ENCODE peak calls at places on chromosomes 11 and 22, in eight cellular contexts. One of them, this sample, is unnamed.

GRCh38 chr22:28907311-28908008 is 24.1 kb downstream of the ZNRF3 start:
- DNase-seq in A673: no peak
- DNase-seq in choroid plexus epithelial cell: no peak
- DNase-seq in foreskin fibroblast: no peak
- DNase-seq in cardiac fibroblast: no peak
- DNase-seq in OCI-LY7: no peak
- DNase-seq in lower lobe of right lung: no peak
- DNase-seq in stomach: no peak
- DNase-seq in this sample: no peak

GRCh38 chr11:100629671-100630070 is 57.4 kb upstream of the ARHGAP42 start:
- DNase-seq in A673: no peak
- DNase-seq in choroid plexus epithelial cell: peak; percentile 71
- DNase-seq in foreskin fibroblast: no peak
- DNase-seq in cardiac fibroblast: no peak
- DNase-seq in OCI-LY7: no peak
- DNase-seq in lower lobe of right lung: no peak
- DNase-seq in stomach: no peak
- DNase-seq in this sample: no peak

GRCh38 chr11:128902515-128903066 is 11.4 kb downstream of the KCNJ5 start:
- DNase-seq in A673: no peak
- DNase-seq in choroid plexus epithelial cell: peak; percentile 60
- DNase-seq in foreskin fibroblast: peak; percentile 38
- DNase-seq in cardiac fibroblast: no peak
- DNase-seq in OCI-LY7: no peak
- DNase-seq in lower lobe of right lung: no peak
- DNase-seq in stomach: no peak
- DNase-seq in this sample: peak; percentile 67

GRCh38 chr11:15627560-15627959 is 512.8 kb downstream of the INSC start:
- DNase-seq in A673: no peak
- DNase-seq in choroid plexus epithelial cell: no peak
- DNase-seq in foreskin fibroblast: no peak
- DNase-seq in cardiac fibroblast: no peak
- DNase-seq in OCI-LY7: no peak
- DNase-seq in lower lobe of right lung: no peak
- DNase-seq in stomach: no peak
- DNase-seq in this sample: peak; percentile 42

GRCh38 chr11:19955660-19956059 is 204.6 kb downstream of the DBX1 start:
- DNase-seq in A673: no peak
- DNase-seq in choroid plexus epithelial cell: no peak
- DNase-seq in foreskin fibroblast: no peak
- DNase-seq in cardiac fibroblast: no peak
- DNase-seq in OCI-LY7: no peak
- DNase-seq in lower lobe of right lung: no peak
- DNase-seq in stomach: no peak
- DNase-seq in this sample: no peak

GRCh38 chr22:45626198-45626651 is 45.4 kb upstream of the ATXN10 start:
- DNase-seq in A673: no peak
- DNase-seq in choroid plexus epithelial cell: no peak
- DNase-seq in foreskin fibroblast: no peak
- DNase-seq in cardiac fibroblast: no peak
- DNase-seq in OCI-LY7: no peak
- DNase-seq in lower lobe of right lung: peak; percentile 60
- DNase-seq in stomach: peak; percentile 63
- DNase-seq in this sample: no peak

GRCh38 chr22:43088616-43088978 is 594 bp downstream of the TTLL1 start:
- DNase-seq in A673: no peak
- DNase-seq in choroid plexus epithelial cell: no peak
- DNase-seq in foreskin fibroblast: no peak
- DNase-seq in cardiac fibroblast: no peak
- DNase-seq in OCI-LY7: no peak
- DNase-seq in lower lobe of right lung: no peak
- DNase-seq in stomach: no peak
- DNase-seq in this sample: no peak

GRCh38 chr11:102788334-102789035 is 8.1 kb upstream of the MMP10 start:
- DNase-seq in A673: no peak
- DNase-seq in choroid plexus epithelial cell: no peak
- DNase-seq in foreskin fibroblast: peak; percentile 36
- DNase-seq in cardiac fibroblast: no peak
- DNase-seq in OCI-LY7: no peak
- DNase-seq in lower lobe of right lung: no peak
- DNase-seq in stomach: no peak
- DNase-seq in this sample: peak; percentile 24

GRCh38 chr22:29251981-29252978 is 15.5 kb downstream of the RHBDD3 start:
- DNase-seq in A673: no peak
- DNase-seq in choroid plexus epithelial cell: no peak
- DNase-seq in foreskin fibroblast: no peak
- DNase-seq in cardiac fibroblast: no peak
- DNase-seq in OCI-LY7: no peak
- DNase-seq in lower lobe of right lung: no peak
- DNase-seq in stomach: peak; percentile 17
- DNase-seq in this sample: no peak

GRCh38 chr22:17578129-17578754 is 14.9 kb downstream of the SLC25A18 start:
- DNase-seq in A673: peak; percentile 97
- DNase-seq in choroid plexus epithelial cell: peak; percentile 53
- DNase-seq in foreskin fibroblast: peak; percentile 55
- DNase-seq in cardiac fibroblast: peak; percentile 68
- DNase-seq in OCI-LY7: no peak
- DNase-seq in lower lobe of right lung: peak; percentile 73
- DNase-seq in stomach: peak; percentile 77
- DNase-seq in this sample: peak; percentile 56

GRCh38 chr11:122032317-122032716 is 83.7 kb downstream of the BLID start:
- DNase-seq in A673: no peak
- DNase-seq in choroid plexus epithelial cell: no peak
- DNase-seq in foreskin fibroblast: peak; percentile 51
- DNase-seq in cardiac fibroblast: peak; percentile 75
- DNase-seq in OCI-LY7: no peak
- DNase-seq in lower lobe of right lung: no peak
- DNase-seq in stomach: no peak
- DNase-seq in this sample: peak; percentile 76

GRCh38 chr11:124760205-124760652 is 1.9 kb downstream of the ESAM start:
- DNase-seq in A673: no peak
- DNase-seq in choroid plexus epithelial cell: no peak
- DNase-seq in foreskin fibroblast: no peak
- DNase-seq in cardiac fibroblast: no peak
- DNase-seq in OCI-LY7: no peak
- DNase-seq in lower lobe of right lung: no peak
- DNase-seq in stomach: no peak
- DNase-seq in this sample: no peak

GRCh38 chr11:85694385-85694980 is 8.5 kb upstream of the CCDC89 start:
- DNase-seq in A673: peak; percentile 58
- DNase-seq in choroid plexus epithelial cell: peak; percentile 77
- DNase-seq in foreskin fibroblast: no peak
- DNase-seq in cardiac fibroblast: peak; percentile 70
- DNase-seq in OCI-LY7: peak; percentile 24
- DNase-seq in lower lobe of right lung: no peak
- DNase-seq in stomach: no peak
- DNase-seq in this sample: peak; percentile 81

GRCh38 chr22:49583886-49584505 is 243.7 kb downstream of the BRD1 start:
- DNase-seq in A673: no peak
- DNase-seq in choroid plexus epithelial cell: no peak
- DNase-seq in foreskin fibroblast: no peak
- DNase-seq in cardiac fibroblast: no peak
- DNase-seq in OCI-LY7: no peak
- DNase-seq in lower lobe of right lung: no peak
- DNase-seq in stomach: no peak
- DNase-seq in this sample: no peak

GRCh38 chr11:18773104-18773503 is 18.5 kb downstream of the PTPN5 start:
- DNase-seq in A673: no peak
- DNase-seq in choroid plexus epithelial cell: no peak
- DNase-seq in foreskin fibroblast: no peak
- DNase-seq in cardiac fibroblast: no peak
- DNase-seq in OCI-LY7: no peak
- DNase-seq in lower lobe of right lung: no peak
- DNase-seq in stomach: no peak
- DNase-seq in this sample: no peak

GRCh38 chr11:69812927-69813326 is 6.3 kb downstream of the FGF3 start:
- DNase-seq in A673: no peak
- DNase-seq in choroid plexus epithelial cell: no peak
- DNase-seq in foreskin fibroblast: no peak
- DNase-seq in cardiac fibroblast: no peak
- DNase-seq in OCI-LY7: no peak
- DNase-seq in lower lobe of right lung: no peak
- DNase-seq in stomach: no peak
- DNase-seq in this sample: no peak

GRCh38 chr11:7577883-7578242 is 64.1 kb downstream of the PPFIBP2 start:
- DNase-seq in A673: peak; percentile 76
- DNase-seq in choroid plexus epithelial cell: peak; percentile 73
- DNase-seq in foreskin fibroblast: peak; percentile 42
- DNase-seq in cardiac fibroblast: peak; percentile 78
- DNase-seq in OCI-LY7: no peak
- DNase-seq in lower lobe of right lung: no peak
- DNase-seq in stomach: no peak
- DNase-seq in this sample: peak; percentile 18
- H3K4me3 ChIP-seq in A673: no peak overlapping the region
- H3K4me3 ChIP-seq in choroid plexus epithelial cell: peak overlapping the region; percentile 46
- H3K4me3 ChIP-seq in foreskin fibroblast: peak overlapping the region; percentile 48
- H3K4me3 ChIP-seq in cardiac fibroblast: peak overlapping the region; percentile 14
- H3K4me3 ChIP-seq in OCI-LY7: no peak overlapping the region
- H3K4me3 ChIP-seq in lower lobe of right lung: peak overlapping the region; percentile 36
- H3K4me3 ChIP-seq in stomach: peak overlapping the region; percentile 18
- H3K4me3 ChIP-seq in this sample: peak overlapping the region; percentile 35

DNA sequence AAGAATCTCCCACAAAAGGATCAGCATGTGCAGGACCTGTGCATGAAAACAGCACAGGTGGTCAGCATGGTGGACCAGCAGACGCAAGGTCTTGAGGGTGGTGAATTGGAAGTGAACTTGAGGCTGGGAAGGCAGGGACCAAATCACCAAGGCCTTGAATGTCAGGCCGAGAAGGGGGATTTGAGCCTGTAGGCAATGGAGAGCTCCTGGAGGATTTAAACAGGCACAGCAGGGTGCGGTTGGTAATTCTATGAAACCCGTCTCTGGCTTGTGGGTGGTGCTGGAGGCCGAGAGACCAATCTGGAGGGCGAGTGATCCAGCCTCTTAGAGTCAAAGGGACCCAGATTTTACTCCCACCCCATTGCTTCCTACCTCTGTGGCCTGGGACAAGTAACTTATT is 2.4 kb downstream of the TSKU start:
- DNase-seq in A673: peak; percentile 80
- DNase-seq in choroid plexus epithelial cell: peak; percentile 52
- DNase-seq in foreskin fibroblast: no peak
- DNase-seq in cardiac fibroblast: no peak
- DNase-seq in OCI-LY7: no peak
- DNase-seq in lower lobe of right lung: no peak
- DNase-seq in stomach: no peak
- DNase-seq in this sample: no peak
- H3K4me3 ChIP-seq in A673: peak overlapping the region; percentile 96
- H3K4me3 ChIP-seq in choroid plexus epithelial cell: peak overlapping the region; percentile 96
- H3K4me3 ChIP-seq in foreskin fibroblast: peak overlapping the region; percentile 97
- H3K4me3 ChIP-seq in cardiac fibroblast: no peak overlapping the region
- H3K4me3 ChIP-seq in OCI-LY7: no peak overlapping the region
- H3K4me3 ChIP-seq in lower lobe of right lung: peak overlapping the region; percentile 87
- H3K4me3 ChIP-seq in stomach: peak overlapping the region; percentile 70
- H3K4me3 ChIP-seq in this sample: peak overlapping the region; percentile 84

GRCh38 chr22:40679964-40680818 is 907 bp downstream of the MCHR1 start:
- DNase-seq in A673: peak; percentile 34
- DNase-seq in choroid plexus epithelial cell: peak; percentile 27
- DNase-seq in foreskin fibroblast: no peak
- DNase-seq in cardiac fibroblast: peak; percentile 45
- DNase-seq in OCI-LY7: no peak
- DNase-seq in lower lobe of right lung: no peak
- DNase-seq in stomach: no peak
- DNase-seq in this sample: no peak

GRCh38 chr22:40681451-40681850 is 2.2 kb downstream of the MCHR1 start:
- DNase-seq in A673: no peak
- DNase-seq in choroid plexus epithelial cell: no peak
- DNase-seq in foreskin fibroblast: no peak
- DNase-seq in cardiac fibroblast: no peak
- DNase-seq in OCI-LY7: no peak
- DNase-seq in lower lobe of right lung: no peak
- DNase-seq in stomach: no peak
- DNase-seq in this sample: no peak

GRCh38 chr22:40680819-40681183 is 1.5 kb downstream of the MCHR1 start:
- DNase-seq in A673: no peak
- DNase-seq in choroid plexus epithelial cell: no peak
- DNase-seq in foreskin fibroblast: no peak
- DNase-seq in cardiac fibroblast: no peak
- DNase-seq in OCI-LY7: no peak
- DNase-seq in lower lobe of right lung: no peak
- DNase-seq in stomach: no peak
- DNase-seq in this sample: no peak

GRCh38 chr22:40678493-40679248 is 613 bp upstream of the MCHR1 start:
- DNase-seq in A673: no peak
- DNase-seq in choroid plexus epithelial cell: no peak
- DNase-seq in foreskin fibroblast: no peak
- DNase-seq in cardiac fibroblast: no peak
- DNase-seq in OCI-LY7: no peak
- DNase-seq in lower lobe of right lung: no peak
- DNase-seq in stomach: no peak
- DNase-seq in this sample: no peak

DNA sequence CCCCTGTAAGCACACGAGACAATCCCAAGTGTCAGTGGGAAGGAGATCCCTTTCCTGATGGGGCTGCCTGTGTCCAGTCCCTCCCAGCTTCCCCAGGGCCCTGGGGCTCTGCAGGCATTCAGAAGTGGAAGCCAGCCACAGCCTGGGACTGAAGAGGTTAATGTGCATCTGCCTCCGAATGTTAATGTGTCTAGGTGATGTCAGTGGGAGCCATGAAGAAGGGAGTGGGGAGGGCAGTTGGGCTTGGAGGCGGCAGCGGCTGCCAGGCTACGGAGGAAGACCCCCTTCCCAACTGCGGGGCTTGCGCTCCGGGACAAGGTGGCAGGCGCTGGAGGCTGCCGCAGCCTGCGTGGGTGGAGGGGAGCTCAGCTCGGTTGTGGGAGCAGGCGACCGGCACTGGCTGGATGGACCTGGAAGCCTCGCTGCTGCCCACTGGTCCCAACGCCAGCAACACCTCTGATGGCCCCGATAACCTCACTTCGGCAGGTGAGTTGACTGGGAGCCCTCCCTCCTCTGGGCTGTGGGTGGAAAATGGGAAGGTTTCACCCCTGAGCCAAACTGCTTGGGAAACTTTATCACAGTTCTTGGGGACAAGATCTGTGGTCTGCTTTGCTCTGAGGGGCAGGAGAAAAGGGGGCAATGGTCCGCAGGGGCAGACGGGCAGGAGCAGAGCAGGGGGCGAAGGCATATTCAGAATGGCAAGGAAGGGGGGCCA is at the start of gene MCHR1:
- DNase-seq in A673: no peak
- DNase-seq in choroid plexus epithelial cell: no peak
- DNase-seq in foreskin fibroblast: no peak
- DNase-seq in cardiac fibroblast: no peak
- DNase-seq in OCI-LY7: no peak
- DNase-seq in lower lobe of right lung: no peak
- DNase-seq in stomach: no peak
- DNase-seq in this sample: peak; percentile 35
- H3K4me3 ChIP-seq in A673: no peak within 1 kb of the TSS
- H3K4me3 ChIP-seq in choroid plexus epithelial cell: peak within 1 kb of the TSS; percentile 9
- H3K4me3 ChIP-seq in foreskin fibroblast: peak within 1 kb of the TSS; percentile 47
- H3K4me3 ChIP-seq in cardiac fibroblast: peak within 1 kb of the TSS; percentile 1
- H3K4me3 ChIP-seq in OCI-LY7: no peak within 1 kb of the TSS
- H3K4me3 ChIP-seq in lower lobe of right lung: peak within 1 kb of the TSS; percentile 18
- H3K4me3 ChIP-seq in stomach: peak within 1 kb of the TSS; percentile 12
- H3K4me3 ChIP-seq in this sample: no peak within 1 kb of the TSS

DNA sequence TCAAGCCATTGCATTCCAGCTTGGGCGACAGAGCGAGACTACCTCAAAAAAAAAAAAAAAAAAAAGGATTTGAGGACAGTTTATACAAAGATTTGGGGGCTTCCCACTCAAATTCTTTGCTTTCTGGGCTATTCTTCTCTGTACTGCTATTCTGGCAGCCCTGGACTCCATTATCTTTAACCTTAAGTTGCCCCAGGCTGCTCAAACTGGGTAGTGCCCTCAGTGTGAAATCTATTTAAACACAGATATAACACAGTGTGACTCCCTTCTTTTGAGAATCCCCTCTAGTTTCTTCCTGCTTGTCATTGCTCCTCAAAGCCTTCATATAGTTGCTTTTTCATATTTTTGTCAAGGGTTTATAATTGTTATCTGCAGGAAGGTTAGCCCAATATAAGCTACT is 49.5 kb upstream of the WEE1 start:
- DNase-seq in A673: no peak
- DNase-seq in choroid plexus epithelial cell: no peak
- DNase-seq in foreskin fibroblast: no peak
- DNase-seq in cardiac fibroblast: no peak
- DNase-seq in OCI-LY7: no peak
- DNase-seq in lower lobe of right lung: no peak
- DNase-seq in stomach: no peak
- DNase-seq in this sample: no peak
- H3K4me3 ChIP-seq in A673: no peak overlapping the region
- H3K4me3 ChIP-seq in choroid plexus epithelial cell: no peak overlapping the region
- H3K4me3 ChIP-seq in foreskin fibroblast: no peak overlapping the region
- H3K4me3 ChIP-seq in cardiac fibroblast: no peak overlapping the region
- H3K4me3 ChIP-seq in OCI-LY7: no peak overlapping the region
- H3K4me3 ChIP-seq in lower lobe of right lung: no peak overlapping the region
- H3K4me3 ChIP-seq in stomach: no peak overlapping the region
- H3K4me3 ChIP-seq in this sample: no peak overlapping the region

This sample was measured in fibroblast of lung.